ENCODE peak calls at places on chromosomes 7 and 10, in six cellular contexts. One of them, this sample, is unnamed.

GRCh38 chr10:104424719-104425118 is 71.1 kb downstream of the CFAP58 start:
- DNase-seq in trophoblast cell: no peak
- DNase-seq in AG10803: peak; percentile 6
- DNase-seq in T-helper 17 cell: no peak
- DNase-seq in suprapubic skin: no peak
- DNase-seq in NCI-H1092: no peak
- DNase-seq in this sample: no peak

GRCh38 chr7:95794917-95795515 is 22.7 kb downstream of the DYNC1I1 start:
- DNase-seq in NCI-H1092: no peak
- DNase-seq in trophoblast cell: peak; percentile 8
- DNase-seq in AG10803: peak; percentile 27
- DNase-seq in T-helper 17 cell: no peak
- DNase-seq in suprapubic skin: no peak
- DNase-seq in this sample: peak; percentile 13

GRCh38 chr10:31789555-31789954 is 139.1 kb downstream of the ARHGAP12 start:
- DNase-seq in AG10803: no peak
- DNase-seq in trophoblast cell: no peak
- DNase-seq in T-helper 17 cell: no peak
- DNase-seq in suprapubic skin: no peak
- DNase-seq in NCI-H1092: no peak
- DNase-seq in this sample: no peak

GRCh38 chr7:47186316-47186715 is 395.6 kb downstream of the TNS3 start:
- DNase-seq in trophoblast cell: no peak
- DNase-seq in AG10803: no peak
- DNase-seq in suprapubic skin: no peak
- DNase-seq in T-helper 17 cell: no peak
- DNase-seq in NCI-H1092: no peak
- DNase-seq in this sample: no peak

GRCh38 chr7:95525503-95525902 is 39.8 kb downstream of the ASB4 start:
- DNase-seq in T-helper 17 cell: no peak
- DNase-seq in suprapubic skin: no peak
- DNase-seq in trophoblast cell: no peak
- DNase-seq in NCI-H1092: no peak
- DNase-seq in AG10803: no peak
- DNase-seq in this sample: no peak

GRCh38 chr10:15069230-15069629 is 19.3 kb downstream of the ACBD7 start:
- DNase-seq in T-helper 17 cell: no peak
- DNase-seq in suprapubic skin: no peak
- DNase-seq in trophoblast cell: no peak
- DNase-seq in NCI-H1092: no peak
- DNase-seq in AG10803: no peak
- DNase-seq in this sample: no peak

GRCh38 chr10:130957423-130957822 is 354.1 kb downstream of the TCERG1L start:
- DNase-seq in AG10803: no peak
- DNase-seq in T-helper 17 cell: no peak
- DNase-seq in NCI-H1092: no peak
- DNase-seq in suprapubic skin: no peak
- DNase-seq in trophoblast cell: no peak
- DNase-seq in this sample: no peak

GRCh38 chr7:1169409-1170368 is 9.7 kb upstream of the ZFAND2A start:
- DNase-seq in suprapubic skin: peak; percentile 93
- DNase-seq in trophoblast cell: peak; percentile 75
- DNase-seq in AG10803: peak; percentile 80
- DNase-seq in T-helper 17 cell: peak; percentile 91
- DNase-seq in NCI-H1092: no peak
- DNase-seq in this sample: peak; percentile 70

GRCh38 chr7:87450706-87451105 is 24.8 kb downstream of the ABCB4 start:
- DNase-seq in suprapubic skin: no peak
- DNase-seq in AG10803: no peak
- DNase-seq in T-helper 17 cell: no peak
- DNase-seq in NCI-H1092: no peak
- DNase-seq in trophoblast cell: no peak
- DNase-seq in this sample: no peak

GRCh38 chr7:137804819-137805218 is 42.0 kb downstream of the DGKI start:
- DNase-seq in AG10803: no peak
- DNase-seq in T-helper 17 cell: no peak
- DNase-seq in suprapubic skin: no peak
- DNase-seq in trophoblast cell: no peak
- DNase-seq in NCI-H1092: no peak
- DNase-seq in this sample: peak; percentile 17

GRCh38 chr7:76428149-76428823 is 3.5 kb downstream of the ZP3 start:
- DNase-seq in suprapubic skin: no peak
- DNase-seq in trophoblast cell: peak; percentile 88
- DNase-seq in T-helper 17 cell: no peak
- DNase-seq in AG10803: no peak
- DNase-seq in NCI-H1092: no peak
- DNase-seq in this sample: no peak

GRCh38 chr10:75651452-75651851 is 220.0 kb downstream of the LRMDA start:
- DNase-seq in AG10803: peak; percentile 21
- DNase-seq in trophoblast cell: no peak
- DNase-seq in suprapubic skin: no peak
- DNase-seq in NCI-H1092: no peak
- DNase-seq in T-helper 17 cell: no peak
- DNase-seq in this sample: no peak

GRCh38 chr7:79968249-79968648 is 166.4 kb upstream of the GNAI1 start:
- DNase-seq in suprapubic skin: no peak
- DNase-seq in trophoblast cell: no peak
- DNase-seq in NCI-H1092: no peak
- DNase-seq in T-helper 17 cell: no peak
- DNase-seq in AG10803: no peak
- DNase-seq in this sample: peak; percentile 53

GRCh38 chr10:70477661-70478162 is 855 bp upstream of the PALD1 start:
- DNase-seq in suprapubic skin: no peak
- DNase-seq in AG10803: no peak
- DNase-seq in trophoblast cell: no peak
- DNase-seq in NCI-H1092: no peak
- DNase-seq in T-helper 17 cell: peak; percentile 72
- DNase-seq in this sample: no peak

GRCh38 chr7:120303105-120303504 is 30.1 kb downstream of the KCND2 start:
- DNase-seq in NCI-H1092: no peak
- DNase-seq in AG10803: no peak
- DNase-seq in T-helper 17 cell: no peak
- DNase-seq in trophoblast cell: no peak
- DNase-seq in suprapubic skin: no peak
- DNase-seq in this sample: no peak

GRCh38 chr7:50329775-50330174 is 25.3 kb downstream of the IKZF1 start:
- DNase-seq in AG10803: no peak
- DNase-seq in NCI-H1092: no peak
- DNase-seq in T-helper 17 cell: no peak
- DNase-seq in suprapubic skin: no peak
- DNase-seq in trophoblast cell: no peak
- DNase-seq in this sample: no peak

GRCh38 chr7:157408258-157409101 is 71.7 kb downstream of the DNAJB6 start:
- DNase-seq in T-helper 17 cell: no peak
- DNase-seq in suprapubic skin: no peak
- DNase-seq in NCI-H1092: no peak
- DNase-seq in trophoblast cell: no peak
- DNase-seq in AG10803: no peak
- DNase-seq in this sample: no peak

GRCh38 chr7:8105449-8106095 is 137.0 kb downstream of the GLCCI1 start:
- DNase-seq in NCI-H1092: no peak
- DNase-seq in suprapubic skin: no peak
- DNase-seq in AG10803: no peak
- DNase-seq in trophoblast cell: no peak
- DNase-seq in T-helper 17 cell: no peak
- DNase-seq in this sample: peak; percentile 2

GRCh38 chr10:132746801-132747625 is 38.9 kb downstream of the NKX6-2 start:
- DNase-seq in AG10803: no peak
- DNase-seq in trophoblast cell: no peak
- DNase-seq in T-helper 17 cell: no peak
- DNase-seq in NCI-H1092: no peak
- DNase-seq in suprapubic skin: no peak
- DNase-seq in this sample: no peak

GRCh38 chr10:131909014-131909808 is 8.4 kb downstream of the PPP2R2D start:
- DNase-seq in NCI-H1092: no peak
- DNase-seq in T-helper 17 cell: no peak
- DNase-seq in trophoblast cell: no peak
- DNase-seq in suprapubic skin: no peak
- DNase-seq in AG10803: no peak
- DNase-seq in this sample: no peak

GRCh38 chr7:139109188-139109982 is at the start of gene ZC3HAV1:
- DNase-seq in trophoblast cell: peak; percentile 74
- DNase-seq in NCI-H1092: peak; percentile 67
- DNase-seq in AG10803: peak; percentile 89
- DNase-seq in suprapubic skin: peak; percentile 92
- DNase-seq in T-helper 17 cell: peak; percentile 82
- DNase-seq in this sample: peak; percentile 87

GRCh38 chr7:143299840-143300239 is 11.7 kb downstream of the CASP2 start:
- DNase-seq in AG10803: no peak
- DNase-seq in trophoblast cell: peak; percentile 32
- DNase-seq in suprapubic skin: no peak
- DNase-seq in NCI-H1092: no peak
- DNase-seq in T-helper 17 cell: peak; percentile 44
- DNase-seq in this sample: no peak

GRCh38 chr10:1128649-1129048 is 72.5 kb downstream of the WDR37 start:
- DNase-seq in AG10803: no peak
- DNase-seq in T-helper 17 cell: no peak
- DNase-seq in NCI-H1092: no peak
- DNase-seq in trophoblast cell: no peak
- DNase-seq in suprapubic skin: no peak
- DNase-seq in this sample: no peak

GRCh38 chr10:109282510-109282909 is 640.8 kb downstream of the XPNPEP1 start:
- DNase-seq in trophoblast cell: no peak
- DNase-seq in NCI-H1092: no peak
- DNase-seq in T-helper 17 cell: no peak
- DNase-seq in AG10803: peak; percentile 85
- DNase-seq in suprapubic skin: no peak
- DNase-seq in this sample: peak; percentile 61

GRCh38 chr10:33025039-33025438 is 67.0 kb upstream of the ITGB1 start:
- DNase-seq in trophoblast cell: no peak
- DNase-seq in suprapubic skin: no peak
- DNase-seq in NCI-H1092: no peak
- DNase-seq in AG10803: no peak
- DNase-seq in T-helper 17 cell: no peak
- DNase-seq in this sample: no peak

GRCh38 chr7:118111347-118111746 is 72.6 kb upstream of the LSM8 start:
- DNase-seq in suprapubic skin: no peak
- DNase-seq in T-helper 17 cell: no peak
- DNase-seq in NCI-H1092: no peak
- DNase-seq in AG10803: no peak
- DNase-seq in trophoblast cell: no peak
- DNase-seq in this sample: no peak

GRCh38 chr10:101292194-101293006 is 61.6 kb upstream of the BTRC start:
- DNase-seq in T-helper 17 cell: no peak
- DNase-seq in suprapubic skin: no peak
- DNase-seq in NCI-H1092: no peak
- DNase-seq in AG10803: no peak
- DNase-seq in trophoblast cell: no peak
- DNase-seq in this sample: peak; percentile 5

GRCh38 chr10:72449842-72450495 is 95.2 kb upstream of the DNAJB12 start:
- DNase-seq in NCI-H1092: no peak
- DNase-seq in AG10803: no peak
- DNase-seq in T-helper 17 cell: no peak
- DNase-seq in trophoblast cell: no peak
- DNase-seq in suprapubic skin: no peak
- DNase-seq in this sample: no peak

GRCh38 chr10:68333452-68333851 is 724 bp upstream of the PBLD start:
- DNase-seq in trophoblast cell: no peak
- DNase-seq in NCI-H1092: no peak
- DNase-seq in T-helper 17 cell: no peak
- DNase-seq in AG10803: no peak
- DNase-seq in suprapubic skin: no peak
- DNase-seq in this sample: no peak

GRCh38 chr7:150356265-150356897 is 12.2 kb upstream of the REPIN1 start:
- DNase-seq in T-helper 17 cell: no peak
- DNase-seq in suprapubic skin: no peak
- DNase-seq in AG10803: peak; percentile 25
- DNase-seq in trophoblast cell: no peak
- DNase-seq in NCI-H1092: peak; percentile 33
- DNase-seq in this sample: peak; percentile 38

This sample was measured in astrocyte of the spinal cord.